ENCODE peak calls at places on chromosomes 11 and 22, in four cellular contexts. X is choroid plexus epithelial cell, M is astrocyte of the cerebellum, B is A549. D is an unnamed sample.

GRCh38 chr11:94938399-94939055 is 34.8 kb downstream of the CWC15 start:
- DNase-seq in M (peak), X (peak), B (no peak), D (no peak)

GRCh38 chr11:66727282-66727882 is 1.6 kb downstream of the SPTBN2 start:
- DNase-seq in B (peak), X (peak), M (no peak), D (no peak)

GRCh38 chr11:126115820-126116319 is 53.2 kb upstream of the CDON start:
- DNase-seq in B (peak), X (peak), M (peak), D (peak)

GRCh38 chr22:44659140-44659539 is 42.9 kb upstream of the PRR5 start:
- DNase-seq in X (peak), B (no peak), M (no peak), D (no peak)

GRCh38 chr11:126310992-126311310 is 7.1 kb downstream of the DCPS start:
- DNase-seq in X (no peak), B (no peak), M (no peak), D (no peak)

GRCh38 chr11:20647976-20648565 is 21.3 kb upstream of the NELL1 start:
- DNase-seq in X (peak), B (peak), M (peak), D (peak)

GRCh38 chr11:75383246-75383645 is 16.1 kb upstream of the RPS3 start:
- DNase-seq in B (peak), M (no peak), X (no peak), D (no peak)

GRCh38 chr11:88363566-88364169 is 26.1 kb upstream of the CTSC start:
- DNase-seq in M (no peak), X (peak), B (no peak), D (no peak)

GRCh38 chr22:46536559-46537220 is 730 bp downstream of the CELSR1 start:
- DNase-seq in M (no peak), B (peak), X (no peak), D (no peak)

GRCh38 chr22:37273126-37273845 is 9.0 kb upstream of the CYTH4 start:
- DNase-seq in B (no peak), M (peak), X (peak), D (peak)

GRCh38 chr11:6856871-6857270 is 6.0 kb upstream of the OR10A2 start:
- DNase-seq in B (no peak), X (peak), M (no peak), D (no peak)

GRCh38 chr11:29210426-29210825 is 806.4 kb downstream of the KCNA4 start:
- DNase-seq in B (no peak), X (no peak), M (no peak), D (no peak)

GRCh38 chr11:114246321-114247069 is 49.7 kb upstream of the NNMT start:
- DNase-seq in X (no peak), M (no peak), B (no peak), D (no peak)

GRCh38 chr11:23846902-23847422 is 649.9 kb upstream of the LUZP2 start:
- DNase-seq in M (no peak), B (no peak), X (no peak), D (no peak)

GRCh38 chr11:120339394-120339890 is 3.2 kb downstream of the ARHGEF12 start:
- DNase-seq in B (no peak), X (peak), M (no peak), D (no peak)

GRCh38 chr22:50627914-50628542 is at the start of gene ARSA:
- DNase-seq in M (peak), B (peak), X (peak), D (peak)

GRCh38 chr11:61555051-61555969 is 25.6 kb downstream of the SYT7 start:
- DNase-seq in M (no peak), X (no peak), B (no peak), D (no peak)
- TF ChIP-seq CTCF in M (no peak), X (peak), B (no peak), D (no peak)

GRCh38 chr22:31082606-31083376 is 1.7 kb downstream of the SMTN start:
- DNase-seq in B (peak), M (no peak), X (peak), D (no peak)
- TF ChIP-seq CTCF in B (peak), M (peak), X (peak), D (peak)

GRCh38 chr11:131629925-131630324 is 259.5 kb downstream of the NTM start:
- DNase-seq in B (no peak), M (no peak), X (peak), D (no peak)
- TF ChIP-seq CTCF in B (no peak), M (peak), X (peak), D (no peak)

DNA sequence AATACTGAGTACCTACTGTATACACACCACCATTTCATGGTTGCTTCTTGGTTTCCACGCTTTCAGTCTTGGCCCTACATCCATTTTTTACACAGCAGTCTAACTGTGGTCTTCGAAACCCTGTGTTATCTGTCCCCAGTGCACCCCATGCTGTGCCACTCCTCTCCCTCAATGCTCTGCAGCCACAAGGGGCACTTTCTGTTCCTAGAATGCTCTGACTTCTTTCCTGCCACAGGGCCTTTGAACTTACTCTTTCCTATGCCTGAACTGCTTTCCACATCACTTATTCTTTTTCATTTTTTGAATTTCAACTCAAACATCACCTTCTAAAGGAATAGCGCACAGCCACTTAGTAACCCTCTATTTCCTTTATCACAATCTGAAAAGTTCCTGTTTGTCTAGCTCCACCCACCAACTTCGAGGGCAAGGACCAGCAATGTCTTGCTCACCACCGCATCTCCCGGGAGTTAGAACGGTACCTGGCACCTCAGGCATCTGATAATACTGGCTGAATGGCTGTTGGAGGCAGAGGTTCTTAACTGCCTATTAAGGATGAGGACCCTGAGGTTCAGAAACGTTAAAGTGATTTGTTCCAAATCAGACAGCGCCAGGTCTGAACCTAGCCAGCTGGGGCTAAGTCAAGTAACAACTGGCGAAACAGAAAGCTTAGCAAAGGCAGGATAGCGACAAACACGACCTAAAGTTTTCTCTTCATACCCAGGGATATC is 568 bp downstream of the ALG8 start:
- DNase-seq in X (peak), B (peak), M (no peak), D (no peak)
- TF ChIP-seq CTCF in X (peak), B (no peak), M (no peak), D (peak)

GRCh38 chr11:9384535-9385287 is at the start of gene IPO7:
- DNase-seq in M (peak), X (peak), B (peak), D (peak)
- TF ChIP-seq CTCF in M (peak), X (peak), B (peak), D (peak)

D was measured in AG04450.